ENCODE peak calls at places on chromosomes 2 and 18, in nine cellular contexts. C is WTC11, T is NAMALWA, E is caudate nucleus, O is progenitor cell of endocrine pancreas, X is coronary artery, W is iPS-NIHi11, U is NCI-H524, S is nephron progenitor cell. J is an unnamed sample.

GRCh38 chr2:224268441-224268840 is 133.5 kb downstream of the FAM124B start:
- DNase-seq in C (no peak), T (no peak), E (no peak), O (no peak), X (no peak), W (no peak), U (no peak), S (no peak), J (peak)

GRCh38 chr18:38033282-38033681 is 467.7 kb upstream of the CELF4 start:
- DNase-seq in C (no peak), T (no peak), E (no peak), O (no peak), X (no peak), W (no peak), U (no peak), S (no peak), J (no peak)

GRCh38 chr2:174681099-174681982 is 82.9 kb downstream of the CHRNA1 start:
- DNase-seq in C (no peak), T (no peak), E (no peak), O (no peak), X (no peak), W (peak), U (peak), S (no peak), J (no peak)

GRCh38 chr18:36295880-36296301 is 1.6 kb upstream of the FHOD3 start:
- DNase-seq in C (peak), T (no peak), E (no peak), O (no peak), X (no peak), W (no peak), U (peak), S (no peak), J (no peak)

GRCh38 chr18:70359071-70359470 is 70.2 kb downstream of the SOCS6 start:
- DNase-seq in C (no peak), T (no peak), E (no peak), O (no peak), X (no peak), W (no peak), U (no peak), S (no peak), J (no peak)

GRCh38 chr2:25905126-25905525 is 26.8 kb upstream of the ASXL2 start:
- DNase-seq in C (no peak), T (no peak), E (no peak), O (no peak), X (no peak), W (no peak), U (no peak), S (no peak), J (no peak)

GRCh38 chr2:161954103-161954502 is 119.9 kb downstream of the DPP4 start:
- DNase-seq in C (no peak), T (no peak), E (no peak), O (no peak), X (no peak), W (no peak), U (peak), S (no peak), J (peak)

GRCh38 chr2:189661957-189662321 is 680 bp downstream of the ASNSD1 start:
- DNase-seq in C (no peak), T (peak), E (no peak), O (no peak), X (no peak), W (no peak), U (peak), S (no peak), J (peak)

GRCh38 chr2:3651686-3652516 is 6.1 kb upstream of the ALLC start:
- DNase-seq in C (peak), T (peak), E (peak), O (peak), X (no peak), W (peak), U (peak), S (peak), J (peak)

GRCh38 chr2:205610437-205610836 is 71.9 kb upstream of the NRP2 start:
- DNase-seq in C (no peak), T (no peak), E (no peak), O (no peak), X (no peak), W (no peak), U (no peak), S (no peak), J (no peak)

GRCh38 chr2:172836386-172837200 is 100.9 kb downstream of the RAPGEF4 start:
- DNase-seq in C (no peak), T (no peak), E (no peak), O (no peak), X (no peak), W (no peak), U (no peak), S (no peak), J (peak)

GRCh38 chr2:128498086-128498485 is 179.4 kb upstream of the HS6ST1 start:
- DNase-seq in C (no peak), T (no peak), E (no peak), O (no peak), X (peak), W (no peak), U (no peak), S (no peak), J (no peak)

GRCh38 chr2:64063924-64064331 is 44.7 kb upstream of the VPS54 start:
- DNase-seq in C (no peak), T (no peak), E (no peak), O (no peak), X (no peak), W (no peak), U (no peak), S (no peak), J (peak)

GRCh38 chr2:37684809-37685208 is 13.4 kb upstream of the CDC42EP3 start:
- DNase-seq in C (no peak), T (no peak), E (no peak), O (no peak), X (no peak), W (no peak), U (no peak), S (no peak), J (no peak)

GRCh38 chr2:240250985-240251847 is 110.8 kb upstream of the OTOS start:
- DNase-seq in C (no peak), T (no peak), E (peak), O (peak), X (peak), W (peak), U (peak), S (peak), J (peak)